ENCODE peak calls at places on chromosomes 2 and 18, in six cellular contexts. Q, R, E, M, U and Z are unnamed samples. For H3K27me3, the result is how much of the 10 kb centered on the place peaks cover.

GRCh38 chr2:28382755-28383154 is 9.9 kb upstream of the FOSL2 start:
- DNase-seq in R (peak), M (no peak), U (no peak), E (no peak), Q (no peak), Z (no peak)

GRCh38 chr2:235766206-235766794 is 272.5 kb downstream of the AGAP1 start:
- DNase-seq in E (no peak), Q (no peak), U (no peak), R (peak), M (peak), Z (no peak)

GRCh38 chr2:98521266-98521665 is 76.6 kb downstream of the INPP4A start:
- DNase-seq in Q (no peak), R (no peak), E (no peak), M (no peak), U (no peak), Z (no peak)

GRCh38 chr2:6975988-6976387 is 58.8 kb downstream of the RNF144A start:
- DNase-seq in M (no peak), Q (no peak), U (no peak), E (no peak), R (no peak), Z (no peak)

GRCh38 chr2:59734743-59735142 is 818.7 kb downstream of the BCL11A start:
- DNase-seq in Q (no peak), E (no peak), U (peak), M (no peak), R (peak), Z (peak)

GRCh38 chr2:196275646-196276352 is 104.4 kb upstream of the STK17B start:
- DNase-seq in M (no peak), R (no peak), Q (no peak), E (no peak), U (no peak), Z (no peak)

GRCh38 chr18:60090170-60090569 is 190.4 kb downstream of the PMAIP1 start:
- DNase-seq in Q (no peak), R (peak), U (no peak), E (no peak), M (no peak), Z (no peak)

GRCh38 chr2:557635-558301 is 119.4 kb downstream of the TMEM18 start:
- DNase-seq in U (peak), R (no peak), M (no peak), E (no peak), Q (no peak), Z (no peak)

GRCh38 chr2:176122633-176123482 is at the start of gene HOXD9:
- DNase-seq in Q (no peak), R (no peak), U (no peak), E (no peak), M (peak), Z (no peak)

DNA sequence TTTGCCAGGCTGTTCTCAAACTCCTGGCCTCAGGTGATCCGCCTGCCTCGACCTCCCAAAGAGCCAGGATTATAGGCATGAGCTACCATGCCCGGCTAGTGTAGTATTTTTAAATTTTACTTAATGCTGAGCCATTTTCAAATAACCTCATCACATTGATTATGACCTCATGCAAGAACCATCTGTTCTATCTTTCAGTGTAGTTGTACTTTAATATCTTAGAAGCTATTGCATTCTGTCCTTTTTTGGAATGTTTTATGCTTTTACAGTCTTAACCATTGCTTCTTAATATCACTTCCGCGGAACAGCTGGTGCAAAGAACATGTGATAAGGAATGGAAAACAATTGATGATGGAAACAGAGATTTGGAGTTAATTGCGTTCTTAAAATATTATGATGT is 2.7 kb downstream of the GEN1 start:
- DNase-seq in E (no peak), M (no peak), Q (no peak), U (no peak), R (no peak), Z (no peak)
- TF ChIP-seq CTCF in E (no peak), M (no peak), Q (no peak), U (no peak), R (no peak), Z (no peak)

GRCh38 chr2:222287862-222288479 is 10.8 kb downstream of the PAX3 start:
- DNase-seq in M (no peak), E (no peak), R (no peak), Q (no peak), U (no peak), Z (no peak)
- H3K27me3 ChIP-seq in M (half or more), E (half or more), R (half or more), Q (under half), U (half or more), Z (half or more)

GRCh38 chr2:180124273-180124881 is 117.3 kb upstream of the CWC22 start:
- DNase-seq in M (no peak), Q (no peak), U (no peak), R (peak), E (no peak), Z (no peak)
- H3K27ac ChIP-seq in M (no peak), Q (no peak), U (no peak), R (no peak), E (no peak), Z (no peak)

GRCh38 chr18:44898536-44898935 is 217.8 kb downstream of the SETBP1 start:
- DNase-seq in R (no peak), E (no peak), M (no peak), Q (no peak), U (no peak), Z (no peak)

GRCh38 chr18:44903327-44903726 is 222.6 kb downstream of the SETBP1 start:
- DNase-seq in M (no peak), E (no peak), R (no peak), U (no peak), Q (no peak), Z (no peak)

GRCh38 chr18:44900627-44901026 is 219.9 kb downstream of the SETBP1 start:
- DNase-seq in Q (no peak), U (no peak), M (no peak), R (no peak), E (no peak), Z (no peak)

GRCh38 chr18:44899832-44900231 is 219.1 kb downstream of the SETBP1 start:
- DNase-seq in M (no peak), R (no peak), Q (no peak), U (no peak), E (no peak), Z (no peak)

GRCh38 chr18:44901283-44901682 is 220.6 kb downstream of the SETBP1 start:
- DNase-seq in R (no peak), M (no peak), E (no peak), Q (no peak), U (no peak), Z (no peak)
- TF ChIP-seq CTCF in R (peak), M (no peak), E (peak), Q (peak), U (no peak), Z (no peak)

GRCh38 chr18:12253517-12254136 is 534 bp upstream of the CIDEA start:
- DNase-seq in R (peak), U (peak), M (no peak), E (no peak), Q (peak), Z (no peak)
- H3K27me3 ChIP-seq in R (half or more), U (under half), M (under half), E (under half), Q (under half), Z (half or more)

DNA sequence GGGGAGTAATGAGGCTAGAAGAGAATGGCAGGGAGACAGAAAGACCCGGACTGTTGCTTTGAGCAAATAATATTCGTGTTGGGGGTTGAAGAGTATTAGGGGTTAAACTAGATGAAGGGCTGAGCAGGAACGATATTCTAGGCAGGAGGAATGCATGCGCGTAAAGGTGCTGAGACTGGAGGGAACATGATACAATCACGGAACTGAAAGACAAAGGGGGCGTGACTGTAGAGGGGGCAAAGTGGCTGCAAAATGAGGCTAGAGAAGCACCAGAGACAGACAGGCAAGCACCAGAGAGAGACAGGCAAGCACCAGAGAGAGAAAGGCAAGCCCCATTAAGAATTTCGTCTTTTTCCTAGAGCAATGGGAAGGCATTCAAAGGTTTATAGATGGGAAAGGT is 148.1 kb upstream of the DLX2 start:
- DNase-seq in E (no peak), Q (no peak), M (no peak), U (no peak), R (no peak), Z (no peak)
- H3K27ac ChIP-seq in E (peak), Q (no peak), M (no peak), U (no peak), R (no peak), Z (peak)

DNA sequence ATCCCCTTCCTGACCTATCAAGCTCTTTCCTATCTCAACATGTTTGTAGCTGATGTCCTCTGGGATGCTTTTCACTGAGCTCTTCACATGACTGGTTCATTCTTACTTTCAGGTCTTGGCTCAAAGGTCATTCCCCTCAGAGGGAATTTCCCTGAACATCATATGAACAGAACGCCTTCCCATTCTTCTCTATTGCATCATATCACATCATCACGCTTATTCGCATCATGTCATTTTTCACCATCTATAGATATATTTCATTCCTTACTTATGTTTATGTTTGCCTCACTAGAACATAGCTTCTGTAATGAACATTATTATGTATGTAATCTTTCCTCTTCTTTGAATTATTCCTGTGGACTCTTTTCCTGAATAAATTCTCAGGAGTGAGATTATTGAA is 178.9 kb upstream of the APCDD1 start:
- DNase-seq in R (no peak), Q (no peak), U (no peak), M (no peak), E (no peak), Z (no peak)
- TF ChIP-seq CTCF in R (no peak), Q (no peak), U (no peak), M (no peak), E (no peak), Z (no peak)